ENCODE peak calls at places on chromosomes 11 and 22, in six cellular contexts. One of them, this sample, is unnamed.
A peak's percentile ranks its signal among the peaks of the same experiment; 100 is the strongest.

GRCh38 chr11:67280791-67281551 is 8.1 kb upstream of the ANKRD13D start:
- DNase-seq in activated CD4-positive, CD25-positive, alpha-beta regulatory T cell: no peak
- DNase-seq in non-pigmented ciliary epithelial cell: no peak
- DNase-seq in NCI-H774: no peak
- DNase-seq in activated effector memory CD4-positive, alpha-beta T cell treated with anti-CD3 and anti-CD28 coated beads, Interleukin-2, amount 50 U/mL, for 16 hours: peak; percentile 57
- DNase-seq in RWPE1: no peak
- DNase-seq in this sample: no peak

GRCh38 chr11:94131363-94132115 is 2.9 kb downstream of the PANX1 start:
- DNase-seq in NCI-H774: no peak
- DNase-seq in RWPE1: no peak
- DNase-seq in activated effector memory CD4-positive, alpha-beta T cell treated with anti-CD3 and anti-CD28 coated beads, Interleukin-2, amount 50 U/mL, for 16 hours: no peak
- DNase-seq in non-pigmented ciliary epithelial cell: no peak
- DNase-seq in activated CD4-positive, CD25-positive, alpha-beta regulatory T cell: no peak
- DNase-seq in this sample: no peak

GRCh38 chr22:30868663-30869385 is 99.8 kb downstream of the MORC2 start:
- DNase-seq in NCI-H774: no peak
- DNase-seq in RWPE1: no peak
- DNase-seq in activated CD4-positive, CD25-positive, alpha-beta regulatory T cell: no peak
- DNase-seq in non-pigmented ciliary epithelial cell: peak; percentile 9
- DNase-seq in activated effector memory CD4-positive, alpha-beta T cell treated with anti-CD3 and anti-CD28 coated beads, Interleukin-2, amount 50 U/mL, for 16 hours: peak; percentile 51
- DNase-seq in this sample: no peak

GRCh38 chr11:116832350-116833290 is 2.9 kb downstream of the APOC3 start:
- DNase-seq in non-pigmented ciliary epithelial cell: no peak
- DNase-seq in NCI-H774: no peak
- DNase-seq in RWPE1: no peak
- DNase-seq in activated effector memory CD4-positive, alpha-beta T cell treated with anti-CD3 and anti-CD28 coated beads, Interleukin-2, amount 50 U/mL, for 16 hours: peak; percentile 52
- DNase-seq in activated CD4-positive, CD25-positive, alpha-beta regulatory T cell: no peak
- DNase-seq in this sample: no peak

GRCh38 chr22:19974935-19975706 is 33.5 kb upstream of the TXNRD2 start:
- DNase-seq in NCI-H774: no peak
- DNase-seq in activated CD4-positive, CD25-positive, alpha-beta regulatory T cell: no peak
- DNase-seq in RWPE1: peak; percentile 51
- DNase-seq in activated effector memory CD4-positive, alpha-beta T cell treated with anti-CD3 and anti-CD28 coated beads, Interleukin-2, amount 50 U/mL, for 16 hours: no peak
- DNase-seq in non-pigmented ciliary epithelial cell: no peak
- DNase-seq in this sample: no peak

GRCh38 chr11:65653229-65654225 is 9.2 kb downstream of the RELA start:
- DNase-seq in RWPE1: no peak
- DNase-seq in non-pigmented ciliary epithelial cell: no peak
- DNase-seq in activated effector memory CD4-positive, alpha-beta T cell treated with anti-CD3 and anti-CD28 coated beads, Interleukin-2, amount 50 U/mL, for 16 hours: no peak
- DNase-seq in activated CD4-positive, CD25-positive, alpha-beta regulatory T cell: no peak
- DNase-seq in NCI-H774: no peak
- DNase-seq in this sample: no peak

GRCh38 chr11:1082728-1083620 is 8.3 kb downstream of the MUC2 start:
- DNase-seq in non-pigmented ciliary epithelial cell: no peak
- DNase-seq in RWPE1: no peak
- DNase-seq in NCI-H774: no peak
- DNase-seq in activated CD4-positive, CD25-positive, alpha-beta regulatory T cell: no peak
- DNase-seq in activated effector memory CD4-positive, alpha-beta T cell treated with anti-CD3 and anti-CD28 coated beads, Interleukin-2, amount 50 U/mL, for 16 hours: no peak
- DNase-seq in this sample: no peak

GRCh38 chr22:28019881-28020861 is 101.1 kb upstream of the PITPNB start:
- DNase-seq in activated CD4-positive, CD25-positive, alpha-beta regulatory T cell: peak; percentile 16
- DNase-seq in NCI-H774: no peak
- DNase-seq in activated effector memory CD4-positive, alpha-beta T cell treated with anti-CD3 and anti-CD28 coated beads, Interleukin-2, amount 50 U/mL, for 16 hours: peak; percentile 85
- DNase-seq in RWPE1: peak; percentile 53
- DNase-seq in non-pigmented ciliary epithelial cell: no peak
- DNase-seq in this sample: no peak

GRCh38 chr11:65437436-65438227 is 15.0 kb downstream of the NEAT1 start:
- DNase-seq in RWPE1: no peak
- DNase-seq in NCI-H774: no peak
- DNase-seq in activated CD4-positive, CD25-positive, alpha-beta regulatory T cell: no peak
- DNase-seq in activated effector memory CD4-positive, alpha-beta T cell treated with anti-CD3 and anti-CD28 coated beads, Interleukin-2, amount 50 U/mL, for 16 hours: peak; percentile 46
- DNase-seq in non-pigmented ciliary epithelial cell: no peak
- DNase-seq in this sample: no peak

GRCh38 chr11:47010192-47010591 is 73.6 kb downstream of the CSTPP1 start:
- DNase-seq in non-pigmented ciliary epithelial cell: no peak
- DNase-seq in NCI-H774: no peak
- DNase-seq in activated CD4-positive, CD25-positive, alpha-beta regulatory T cell: no peak
- DNase-seq in activated effector memory CD4-positive, alpha-beta T cell treated with anti-CD3 and anti-CD28 coated beads, Interleukin-2, amount 50 U/mL, for 16 hours: no peak
- DNase-seq in RWPE1: no peak
- DNase-seq in this sample: no peak

GRCh38 chr11:44943696-44944095 is 7.0 kb downstream of the TP53I11 start:
- DNase-seq in activated CD4-positive, CD25-positive, alpha-beta regulatory T cell: no peak
- DNase-seq in RWPE1: no peak
- DNase-seq in activated effector memory CD4-positive, alpha-beta T cell treated with anti-CD3 and anti-CD28 coated beads, Interleukin-2, amount 50 U/mL, for 16 hours: no peak
- DNase-seq in NCI-H774: peak; percentile 47
- DNase-seq in non-pigmented ciliary epithelial cell: no peak
- DNase-seq in this sample: no peak

GRCh38 chr11:1017269-1018005 is 19.1 kb downstream of the MUC6 start:
- DNase-seq in activated effector memory CD4-positive, alpha-beta T cell treated with anti-CD3 and anti-CD28 coated beads, Interleukin-2, amount 50 U/mL, for 16 hours: no peak
- DNase-seq in activated CD4-positive, CD25-positive, alpha-beta regulatory T cell: no peak
- DNase-seq in non-pigmented ciliary epithelial cell: no peak
- DNase-seq in NCI-H774: no peak
- DNase-seq in RWPE1: no peak
- DNase-seq in this sample: no peak

GRCh38 chr11:61725632-61726280 is 26.7 kb upstream of the MYRF start:
- DNase-seq in non-pigmented ciliary epithelial cell: no peak
- DNase-seq in activated effector memory CD4-positive, alpha-beta T cell treated with anti-CD3 and anti-CD28 coated beads, Interleukin-2, amount 50 U/mL, for 16 hours: no peak
- DNase-seq in RWPE1: no peak
- DNase-seq in NCI-H774: no peak
- DNase-seq in activated CD4-positive, CD25-positive, alpha-beta regulatory T cell: no peak
- DNase-seq in this sample: no peak

GRCh38 chr22:34917239-34917638 is 148.7 kb upstream of the ISX start:
- DNase-seq in non-pigmented ciliary epithelial cell: no peak
- DNase-seq in activated CD4-positive, CD25-positive, alpha-beta regulatory T cell: no peak
- DNase-seq in RWPE1: no peak
- DNase-seq in NCI-H774: no peak
- DNase-seq in activated effector memory CD4-positive, alpha-beta T cell treated with anti-CD3 and anti-CD28 coated beads, Interleukin-2, amount 50 U/mL, for 16 hours: no peak
- DNase-seq in this sample: no peak

GRCh38 chr11:92955900-92956299 is 13.6 kb upstream of the MTNR1B start:
- DNase-seq in RWPE1: peak; percentile 46
- DNase-seq in activated CD4-positive, CD25-positive, alpha-beta regulatory T cell: no peak
- DNase-seq in NCI-H774: no peak
- DNase-seq in non-pigmented ciliary epithelial cell: no peak
- DNase-seq in activated effector memory CD4-positive, alpha-beta T cell treated with anti-CD3 and anti-CD28 coated beads, Interleukin-2, amount 50 U/mL, for 16 hours: no peak
- DNase-seq in this sample: no peak